ENCODE peak calls at places on chromosome 7, in seven cellular contexts. G is caudate nucleus, T is esophagus squamous epithelium, S is psoas muscle, U is upper lobe of right lung, X is stomach, J is A549. Z is an unnamed sample.

GRCh38 chr7:30983042-30983913 is 19.5 kb downstream of the GHRHR start:
- DNase-seq in G (peak; percentile 65), T (no peak), S (peak; percentile 82), U (peak; percentile 88), X (peak; percentile 85), J (peak; percentile 77), Z (peak; percentile 81)

GRCh38 chr7:6636741-6637543 is at the start of gene ZNF316:
- DNase-seq in G (peak; percentile 26), T (no peak), S (peak; percentile 69), U (peak; percentile 86), X (peak; percentile 69), J (peak; percentile 33), Z (peak; percentile 61)

GRCh38 chr7:78198756-78199155 is 400.2 kb downstream of the PHTF2 start:
- DNase-seq in G (no peak), T (no peak), S (no peak), U (no peak), X (no peak), J (no peak), Z (no peak)

GRCh38 chr7:126805351-126805750 is 447.4 kb downstream of the GRM8 start:
- DNase-seq in G (no peak), T (no peak), S (no peak), U (no peak), X (no peak), J (no peak), Z (no peak)

GRCh38 chr7:37921340-37921805 is 933 bp downstream of the EPDR1 start:
- DNase-seq in G (no peak), T (no peak), S (peak; percentile 46), U (no peak), X (no peak), J (peak; percentile 76), Z (no peak)

GRCh38 chr7:93442478-93443224 is 131.9 kb downstream of the CALCR start:
- DNase-seq in G (no peak), T (no peak), S (no peak), U (no peak), X (peak; percentile 34), J (peak; percentile 51), Z (no peak)

GRCh38 chr7:77532247-77532646 is 4.8 kb upstream of the PTPN12 start:
- DNase-seq in G (no peak), T (no peak), S (no peak), U (no peak), X (no peak), J (no peak), Z (no peak)

GRCh38 chr7:7276151-7276550 is 93.8 kb downstream of the C1GALT1 start:
- DNase-seq in G (no peak), T (no peak), S (no peak), U (no peak), X (no peak), J (no peak), Z (no peak)

GRCh38 chr7:24762771-24763170 is 5.5 kb upstream of the GSDME start:
- DNase-seq in G (no peak), T (no peak), S (no peak), U (no peak), X (no peak), J (no peak), Z (no peak)

GRCh38 chr7:155766386-155766785 is 45.9 kb downstream of the SHH start:
- DNase-seq in G (no peak), T (no peak), S (no peak), U (no peak), X (no peak), J (no peak), Z (no peak)

GRCh38 chr7:76506081-76506440 is 4.3 kb upstream of the UPK3B start:
- DNase-seq in G (no peak), T (no peak), S (no peak), U (no peak), X (no peak), J (no peak), Z (no peak)

GRCh38 chr7:107075863-107076574 is 31.5 kb downstream of the PRKAR2B start:
- DNase-seq in G (no peak), T (no peak), S (no peak), U (no peak), X (no peak), J (no peak), Z (no peak)

GRCh38 chr7:35003679-35004278 is 33.5 kb downstream of the DPY19L1 start:
- DNase-seq in G (no peak), T (no peak), S (no peak), U (peak; percentile 84), X (peak; percentile 80), J (peak; percentile 99), Z (no peak)

GRCh38 chr7:5519515-5519928 is 95.9 kb upstream of the TNRC18 start:
- DNase-seq in G (no peak), T (no peak), S (no peak), U (no peak), X (no peak), J (no peak), Z (no peak)

GRCh38 chr7:82109288-82109687 is 334.3 kb downstream of the CACNA2D1 start:
- DNase-seq in G (no peak), T (no peak), S (no peak), U (no peak), X (no peak), J (peak; percentile 39), Z (no peak)

GRCh38 chr7:66256281-66256680 is 51.1 kb downstream of the TPST1 start:
- DNase-seq in G (no peak), T (no peak), S (no peak), U (no peak), X (no peak), J (no peak), Z (no peak)

GRCh38 chr7:29288534-29289091 is 94.0 kb downstream of the CHN2 start:
- DNase-seq in G (no peak), T (no peak), S (no peak), U (no peak), X (no peak), J (no peak), Z (no peak)

GRCh38 chr7:111953611-111954010 is 252.6 kb downstream of the DOCK4 start:
- DNase-seq in G (no peak), T (no peak), S (no peak), U (no peak), X (no peak), J (peak; percentile 62), Z (no peak)

GRCh38 chr7:90492250-90492649 is 22.8 kb downstream of the PTTG1IP2 start:
- DNase-seq in G (no peak), T (no peak), S (no peak), U (no peak), X (no peak), J (no peak), Z (no peak)

GRCh38 chr7:102892631-102893278 is 20.0 kb upstream of the LRRC17 start:
- DNase-seq in G (no peak), T (no peak), S (no peak), U (no peak), X (no peak), J (no peak), Z (no peak)

GRCh38 chr7:134593530-134594392 is 44.9 kb downstream of the AKR1B15 start:
- DNase-seq in G (peak; percentile 85), T (no peak), S (peak; percentile 61), U (no peak), X (peak; percentile 81), J (peak; percentile 98), Z (peak; percentile 54)

GRCh38 chr7:17301491-17302101 is 3.1 kb downstream of the AHR start:
- DNase-seq in G (no peak), T (no peak), S (no peak), U (no peak), X (peak; percentile 52), J (peak; percentile 53), Z (no peak)

GRCh38 chr7:45363669-45364068 is 206.1 kb downstream of the RAMP3 start:
- DNase-seq in G (no peak), T (no peak), S (no peak), U (no peak), X (no peak), J (no peak), Z (no peak)
- H3K27ac ChIP-seq in G (no peak overlapping the region), T (no peak overlapping the region), S (no peak overlapping the region), U (no peak overlapping the region), X (no peak overlapping the region), J (no peak overlapping the region), Z (no peak overlapping the region)

GRCh38 chr7:150973571-150974451 is 4.3 kb downstream of the KCNH2 start:
- DNase-seq in G (no peak), T (no peak), S (no peak), U (no peak), X (no peak), J (no peak), Z (no peak)

GRCh38 chr7:150976529-150977381 is 1.4 kb downstream of the KCNH2 start:
- DNase-seq in G (no peak), T (no peak), S (no peak), U (no peak), X (no peak), J (no peak), Z (no peak)

GRCh38 chr7:150974468-150975391 is 3.4 kb downstream of the KCNH2 start:
- DNase-seq in G (peak; percentile 46), T (no peak), S (no peak), U (peak; percentile 77), X (peak; percentile 55), J (peak; percentile 44), Z (no peak)

GRCh38 chr7:150977382-150978135 is 562 bp downstream of the KCNH2 start:
- DNase-seq in G (no peak), T (no peak), S (no peak), U (no peak), X (no peak), J (no peak), Z (no peak)

GRCh38 chr7:150975536-150976285 is 2.4 kb downstream of the KCNH2 start:
- DNase-seq in G (no peak), T (no peak), S (no peak), U (no peak), X (no peak), J (no peak), Z (no peak)
- H3K27ac ChIP-seq in G (peak overlapping the region; percentile 67), T (no peak overlapping the region), S (no peak overlapping the region), U (no peak overlapping the region), X (peak overlapping the region; percentile 34), J (peak overlapping the region; percentile 74), Z (peak overlapping the region; percentile 38)

DNA sequence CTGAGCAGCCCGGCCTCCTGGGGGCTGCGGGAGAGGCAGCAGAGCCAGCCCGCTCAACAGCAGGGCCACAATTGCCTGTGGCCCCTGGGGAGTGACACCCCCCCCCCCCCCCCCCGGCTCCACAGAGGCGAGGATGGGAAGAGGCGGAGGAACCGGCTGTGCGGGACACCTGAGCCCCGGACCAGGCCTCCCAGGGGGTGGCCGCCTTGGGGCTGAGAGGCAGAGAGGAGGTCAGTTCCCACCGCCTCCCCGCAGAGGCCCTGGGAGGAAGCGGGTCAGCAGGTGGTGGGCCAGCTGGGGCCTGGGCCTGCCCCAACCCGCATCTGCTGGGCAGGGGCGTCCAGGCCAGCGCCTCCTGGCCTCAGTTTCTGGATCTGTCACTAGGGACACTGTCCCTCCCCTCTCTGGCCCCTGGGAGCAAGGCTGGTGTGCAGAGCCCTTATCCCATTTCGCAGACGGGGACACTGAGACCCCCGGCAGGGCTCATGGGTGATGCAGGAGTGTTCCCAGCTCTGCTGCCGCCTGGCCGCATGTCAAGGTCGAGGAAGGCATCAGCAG is 14.7 kb upstream of the LFNG start:
- DNase-seq in G (no peak), T (no peak), S (no peak), U (no peak), X (no peak), J (no peak), Z (no peak)
- H3K27ac ChIP-seq in G (no peak overlapping the region), T (no peak overlapping the region), S (no peak overlapping the region), U (no peak overlapping the region), X (no peak overlapping the region), J (no peak overlapping the region), Z (no peak overlapping the region)

DNA sequence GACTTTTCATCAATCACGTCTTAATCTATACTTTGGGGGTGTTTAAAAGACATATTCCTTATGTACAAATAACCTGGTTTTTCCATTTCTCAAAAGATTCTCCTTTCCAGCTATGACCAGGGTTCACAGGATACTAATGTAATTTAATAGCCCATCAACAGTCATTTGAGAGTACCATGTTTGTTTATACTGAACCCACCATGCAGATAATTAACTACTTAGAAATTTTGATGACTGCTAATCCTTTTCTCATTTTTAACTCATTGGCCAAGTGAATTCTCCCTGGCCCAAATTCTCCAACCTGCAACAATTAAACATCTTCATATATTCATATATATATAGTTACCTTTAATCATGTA is 28.8 kb upstream of the KMT2E start:
- DNase-seq in G (no peak), T (no peak), S (no peak), U (no peak), X (no peak), J (no peak), Z (no peak)
- H3K27ac ChIP-seq in G (no peak overlapping the region), T (peak overlapping the region; percentile 95), S (no peak overlapping the region), U (peak overlapping the region; percentile 99), X (no peak overlapping the region), J (no peak overlapping the region), Z (no peak overlapping the region)